ENCODE peak calls at places on chromosomes 5 and 9, in eight cellular contexts. X is GM12864; V is SIG-M5; K is hypothalamus; I is A172; T is T-helper 2 cell treated with Interferon-gamma antibody and Interleukin-4, amounts not matched to agents 5 μg/mL and 100 μg/mL, for 36 hours; J is non-pigmented ciliary epithelial cell; N is activated B cell treated with CpG ODN at 0.5 μM for 24 hours. Q is an unnamed sample.

GRCh38 chr5:33611882-33612281 is 171.1 kb downstream of the TARS1 start:
- DNase-seq in V (no peak), T (no peak), K (no peak), J (peak), I (peak), N (no peak), X (no peak), Q (no peak)

GRCh38 chr5:140576776-140577201 is 12.2 kb downstream of the SLC35A4 start:
- DNase-seq in T (no peak), X (no peak), V (no peak), N (no peak), K (no peak), I (no peak), J (no peak), Q (no peak)

GRCh38 chr9:91415290-91415689 is 8.3 kb downstream of the NFIL3 start:
- DNase-seq in J (no peak), K (no peak), X (peak), I (no peak), V (peak), N (no peak), T (no peak), Q (no peak)

GRCh38 chr5:102799017-102799416 is 43.9 kb downstream of the PAM start:
- DNase-seq in N (no peak), T (no peak), I (no peak), J (no peak), V (no peak), X (no peak), K (no peak), Q (no peak)

GRCh38 chr9:93657331-93658111 is 81.1 kb downstream of the PHF2 start:
- DNase-seq in I (no peak), K (no peak), T (no peak), X (no peak), J (no peak), N (no peak), V (no peak), Q (no peak)

GRCh38 chr5:98468188-98468869 is 305.1 kb upstream of the RGMB start:
- DNase-seq in T (no peak), J (peak), V (no peak), K (no peak), N (no peak), X (no peak), I (peak), Q (no peak)

GRCh38 chr5:160616712-160617497 is 195.2 kb downstream of the PTTG1 start:
- DNase-seq in J (no peak), K (no peak), N (no peak), X (no peak), T (no peak), I (no peak), V (no peak), Q (no peak)

GRCh38 chr5:77426670-77427069 is 65.4 kb downstream of the WDR41 start:
- DNase-seq in T (no peak), V (no peak), J (peak), X (no peak), I (peak), N (no peak), K (no peak), Q (no peak)

GRCh38 chr9:124309665-124310064 is 51.9 kb downstream of the NEK6 start:
- DNase-seq in T (no peak), K (no peak), J (peak), I (peak), X (no peak), N (no peak), V (no peak), Q (no peak)

GRCh38 chr9:126673689-126674364 is 60.1 kb downstream of the LMX1B start:
- DNase-seq in I (peak), J (no peak), T (no peak), K (no peak), X (no peak), V (no peak), N (no peak), Q (no peak)

GRCh38 chr5:161765611-161766010 is 80.1 kb downstream of the GABRA6 start:
- DNase-seq in X (no peak), N (no peak), I (no peak), T (no peak), J (no peak), K (no peak), V (no peak), Q (no peak)

GRCh38 chr9:214488-215448 is at the start of gene DOCK8:
- DNase-seq in K (peak), T (peak), V (peak), J (no peak), X (peak), N (peak), I (no peak), Q (peak)

GRCh38 chr9:93301911-93302525 is 118.1 kb downstream of the WNK2 start:
- DNase-seq in V (no peak), T (no peak), X (no peak), I (no peak), K (no peak), J (no peak), N (no peak), Q (no peak)

GRCh38 chr9:76576344-76576743 is 117.4 kb downstream of the GCNT1 start:
- DNase-seq in N (peak), K (no peak), I (peak), J (peak), V (peak), X (peak), T (peak), Q (no peak)

GRCh38 chr9:95626885-95627558 is 110.3 kb upstream of the PTCH1 start:
- DNase-seq in K (no peak), N (no peak), V (no peak), I (peak), T (peak), J (no peak), X (no peak), Q (no peak)

GRCh38 chr5:94174748-94175411 is 433.5 kb upstream of the POU5F2 start:
- DNase-seq in X (no peak), J (peak), I (peak), N (no peak), T (no peak), V (no peak), K (no peak), Q (no peak)

GRCh38 chr5:126137771-126138474 is 285.3 kb upstream of the GRAMD2B start:
- DNase-seq in I (no peak), J (no peak), N (no peak), K (no peak), T (no peak), V (no peak), X (no peak), Q (no peak)

Q was measured in T-helper 22 cell.